ENCODE peak calls at places on chromosomes 1 and 21, in seven cellular contexts. L is T-cell; Z is stimulated activated CD8-positive, alpha-beta memory T cell treated with anti-CD3 and anti-CD28 coated beads, Interleukin-2, amount 100 ng/mL, for 1 hour; B is NCI-H2081; P is naive thymus-derived CD8-positive, alpha-beta T cell; T is IMR-90; M is Right ventricle myocardium superior. Q is an unnamed sample.

GRCh38 chr1:94949681-94950661 is 23.1 kb upstream of the CNN3 start:
- DNase-seq in B (peak), L (no peak), P (no peak), Z (no peak), M (no peak), T (peak), Q (peak)

GRCh38 chr1:198798923-198799386 is 160.1 kb downstream of the PTPRC start:
- DNase-seq in P (no peak), L (no peak), B (no peak), T (no peak), Z (no peak), M (no peak), Q (no peak)

GRCh38 chr1:199959033-199959774 is 68.3 kb upstream of the NR5A2 start:
- DNase-seq in P (no peak), Z (no peak), T (no peak), L (no peak), B (no peak), M (no peak), Q (no peak)

GRCh38 chr1:59128784-59129227 is 168.1 kb upstream of the FGGY start:
- DNase-seq in Z (no peak), T (peak), P (no peak), M (no peak), B (no peak), L (no peak), Q (peak)

GRCh38 chr1:67919714-67920113 is 86.4 kb upstream of the GNG12 start:
- DNase-seq in P (no peak), T (no peak), Z (no peak), M (no peak), B (no peak), L (no peak), Q (no peak)

GRCh38 chr1:232707142-232707541 is 77.2 kb upstream of the SIPA1L2 start:
- DNase-seq in Z (no peak), M (no peak), T (no peak), L (no peak), P (no peak), B (no peak), Q (no peak)

GRCh38 chr1:117467336-117467735 is 100.1 kb downstream of the MAN1A2 start:
- DNase-seq in Z (no peak), P (no peak), M (no peak), B (no peak), T (peak), L (no peak), Q (peak)

GRCh38 chr1:45957684-45958083 is 154.3 kb downstream of the MAST2 start:
- DNase-seq in T (no peak), Z (no peak), M (no peak), P (no peak), L (no peak), B (no peak), Q (no peak)

GRCh38 chr21:42219606-42220137 is 732 bp downstream of the ABCG1 start:
- DNase-seq in B (no peak), Z (no peak), T (peak), P (no peak), M (no peak), L (no peak), Q (no peak)

Q was measured in fibroblast of the aortic adventitia.